ENCODE peak calls at places on chromosomes 5 and 9, in eight cellular contexts. D is spleen, Q is stomach, P is GM23338, U is transverse colon, L is HCT116, G is SK-N-SH, K is K562. O is an unnamed sample. For H3K4me1, the result is how much of the 10 kb centered on the place peaks cover.

GRCh38 chr5:68534131-68534940 is 318.8 kb downstream of the PIK3R1 start:
- DNase-seq in P (no peak), L (no peak), Q (peak), K (no peak), U (peak), D (no peak), G (peak), O (peak)

GRCh38 chr9:93260290-93261066 is 76.5 kb downstream of the WNK2 start:
- DNase-seq in P (no peak), K (no peak), U (peak), G (peak), D (peak), Q (peak), L (no peak), O (no peak)

GRCh38 chr5:71483355-71483754 is 27.9 kb downstream of the BDP1 start:
- DNase-seq in G (no peak), P (no peak), K (no peak), Q (no peak), L (peak), D (no peak), U (no peak), O (no peak)

GRCh38 chr5:139415221-139415861 is 11.5 kb upstream of the SPATA24 start:
- DNase-seq in D (no peak), K (no peak), P (no peak), U (no peak), G (no peak), L (no peak), Q (no peak), O (peak)

GRCh38 chr5:42491699-42492098 is 68.5 kb downstream of the GHR start:
- DNase-seq in K (no peak), D (no peak), L (no peak), P (peak), Q (no peak), G (no peak), U (no peak), O (no peak)

GRCh38 chr9:126411225-126411947 is 84.8 kb downstream of the MVB12B start:
- DNase-seq in U (no peak), P (no peak), G (no peak), L (no peak), Q (no peak), D (peak), K (no peak), O (no peak)

GRCh38 chr9:112774006-112774996 is 23.7 kb downstream of the SNX30 start:
- DNase-seq in G (no peak), U (no peak), L (no peak), P (no peak), D (no peak), K (no peak), Q (no peak), O (no peak)

GRCh38 chr9:34179528-34180138 is 790 bp downstream of the UBAP1 start:
- DNase-seq in P (no peak), G (no peak), K (no peak), L (no peak), D (no peak), U (peak), Q (peak), O (peak)

GRCh38 chr5:6713274-6714181 is at the start of gene TENT4A:
- DNase-seq in G (peak), D (peak), L (no peak), Q (no peak), K (peak), U (peak), P (no peak), O (no peak)

GRCh38 chr9:116372786-116373185 is 219.2 kb downstream of the PAPPA start:
- DNase-seq in U (no peak), Q (no peak), P (no peak), L (no peak), K (no peak), D (no peak), G (no peak), O (no peak)

GRCh38 chr5:143509758-143510221 is 106.3 kb upstream of the NR3C1 start:
- DNase-seq in U (no peak), L (no peak), Q (no peak), G (no peak), D (no peak), P (no peak), K (no peak), O (no peak)

GRCh38 chr5:124634820-124635323 is 111.6 kb downstream of the ZNF608 start:
- DNase-seq in K (no peak), U (no peak), L (no peak), D (no peak), Q (no peak), G (peak), P (no peak), O (no peak)

GRCh38 chr5:131538177-131538593 is 96.8 kb downstream of the RAPGEF6 start:
- DNase-seq in G (no peak), P (no peak), D (no peak), Q (no peak), U (no peak), K (no peak), L (no peak), O (no peak)

GRCh38 chr9:123033864-123034598 is 564 bp downstream of the GPR21 start:
- DNase-seq in K (no peak), Q (no peak), U (no peak), G (no peak), D (no peak), L (no peak), P (no peak), O (no peak)

GRCh38 chr9:2299156-2299842 is 284.2 kb downstream of the SMARCA2 start:
- DNase-seq in Q (peak), P (no peak), L (no peak), G (no peak), D (no peak), K (no peak), U (peak), O (peak)

GRCh38 chr9:131776473-131776872 is 36.6 kb upstream of the RAPGEF1 start:
- DNase-seq in L (peak), D (no peak), Q (no peak), G (no peak), P (peak), K (peak), U (no peak), O (no peak)

GRCh38 chr5:129358069-129358468 is 102.0 kb upstream of the ADAMTS19 start:
- DNase-seq in L (no peak), Q (no peak), P (peak), G (no peak), D (peak), K (no peak), U (no peak), O (no peak)

GRCh38 chr9:32928145-32928763 is 73.2 kb downstream of the APTX start:
- DNase-seq in Q (no peak), L (no peak), U (peak), G (no peak), K (no peak), D (no peak), P (no peak), O (no peak)

GRCh38 chr5:4584982-4585381 is 555.1 kb upstream of the ADAMTS16 start:
- DNase-seq in Q (no peak), D (no peak), K (no peak), U (no peak), P (no peak), G (no peak), L (no peak), O (no peak)

GRCh38 chr5:172148381-172148780 is 39.6 kb downstream of the STK10 start:
- DNase-seq in G (no peak), P (no peak), L (no peak), U (no peak), D (peak), Q (no peak), K (peak), O (no peak)

GRCh38 chr5:36659406-36659805 is 53.0 kb downstream of the SLC1A3 start:
- DNase-seq in Q (no peak), U (no peak), K (no peak), G (no peak), D (no peak), L (no peak), P (no peak), O (no peak)

DNA sequence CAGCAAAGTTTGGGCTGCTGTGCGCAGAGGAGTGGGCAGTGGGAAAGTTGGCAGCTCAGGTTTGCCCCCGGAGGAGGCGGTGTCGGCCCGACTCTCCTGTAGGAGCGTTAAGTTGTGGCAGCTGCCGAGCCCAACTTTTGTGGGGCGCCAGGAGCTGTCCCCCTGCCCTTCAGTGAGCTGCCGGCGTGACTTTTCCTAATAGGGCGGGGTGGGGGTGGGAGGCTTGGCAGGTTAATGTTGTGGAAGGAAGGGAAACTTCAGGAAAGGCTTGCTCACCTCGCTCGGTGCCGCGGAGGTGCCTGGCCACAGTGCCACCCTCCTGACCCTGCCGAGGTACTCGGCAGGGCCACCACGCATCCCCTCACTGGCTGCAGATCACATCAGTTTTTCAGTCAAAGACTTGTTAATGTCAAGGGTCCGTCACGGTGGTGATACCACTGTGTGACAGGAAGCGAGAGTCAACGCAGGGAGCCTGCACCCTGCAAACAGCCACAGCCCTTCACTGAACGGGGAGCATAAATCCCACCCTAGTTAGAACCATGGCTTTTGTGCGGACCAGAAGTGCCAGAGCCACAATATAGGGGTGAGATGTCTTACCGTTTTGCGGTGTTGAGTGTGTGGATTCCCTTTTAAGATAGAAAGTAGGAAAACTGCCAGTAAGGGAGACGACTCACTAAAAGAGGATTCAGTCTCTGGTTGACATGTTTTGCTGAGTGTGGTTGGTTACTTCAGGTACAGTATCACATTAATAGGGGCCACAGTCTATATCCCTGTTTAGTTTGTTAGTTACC is 746 bp downstream of the LNPEP start:
- DNase-seq in D (peak), U (peak), Q (peak), P (peak), K (peak), G (peak), L (no peak), O (peak)
- H3K4me3 ChIP-seq in D (peak), U (peak), Q (peak), P (peak), K (peak), G (peak), L (peak), O (peak)

DNA sequence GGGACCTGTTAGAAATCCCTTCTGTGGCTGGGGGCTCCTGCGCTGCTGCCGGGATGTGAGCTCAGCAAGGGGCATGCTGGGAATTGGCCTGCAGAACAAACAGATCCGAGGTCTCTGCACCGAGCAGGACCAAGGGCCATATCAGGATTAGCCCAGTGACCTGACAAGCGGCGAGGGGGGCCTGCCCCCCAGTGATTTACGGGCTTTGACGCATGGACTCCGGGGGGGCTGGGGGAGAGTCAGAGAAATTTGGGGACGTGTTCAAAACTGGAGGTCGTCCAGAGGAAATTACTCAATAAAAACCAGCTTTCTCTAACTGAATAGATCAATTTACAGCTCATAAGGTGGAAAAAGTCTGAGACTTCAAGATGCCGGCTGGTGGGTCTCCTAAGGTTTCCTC is 550.8 kb downstream of the CCDC171 start:
- DNase-seq in L (no peak), D (no peak), K (no peak), Q (no peak), U (peak), G (no peak), P (no peak), O (no peak)
- TF ChIP-seq POLR2AphosphoS5 in L (no peak), D (no peak), K (no peak), Q (peak), U (no peak), G (no peak), P (no peak), O (no peak)

GRCh38 chr9:124766815-124767554 is 4.1 kb downstream of the NR6A1 start:
- DNase-seq in L (no peak), G (no peak), Q (no peak), D (no peak), P (peak), U (no peak), K (no peak), O (no peak)

GRCh38 chr9:124766326-124766725 is 4.8 kb downstream of the NR6A1 start:
- DNase-seq in K (no peak), U (no peak), Q (no peak), G (no peak), P (no peak), D (no peak), L (no peak), O (no peak)

GRCh38 chr9:124768778-124769350 is 2.2 kb downstream of the NR6A1 start:
- DNase-seq in P (no peak), K (no peak), Q (no peak), L (no peak), G (no peak), U (no peak), D (no peak), O (no peak)

GRCh38 chr9:124768275-124768674 is 2.8 kb downstream of the NR6A1 start:
- DNase-seq in P (no peak), Q (no peak), G (no peak), K (no peak), L (no peak), U (no peak), D (no peak), O (no peak)

GRCh38 chr9:124767830-124768229 is 3.3 kb downstream of the NR6A1 start:
- DNase-seq in U (no peak), P (peak), Q (no peak), G (no peak), D (no peak), K (no peak), L (no peak), O (no peak)
- H3K4me1 ChIP-seq in U (under half), P (half or more), Q (under half), G (under half), D (under half), K (under half), L (under half), O (under half)

GRCh38 chr5:119268387-119269060 is 87.3 kb upstream of the TNFAIP8 start:
- DNase-seq in L (peak), D (peak), Q (peak), U (peak), P (peak), G (peak), K (peak), O (peak)

GRCh38 chr5:119269061-119269579 is 86.7 kb upstream of the TNFAIP8 start:
- DNase-seq in U (peak), D (peak), K (peak), L (peak), G (peak), P (peak), Q (peak), O (peak)

GRCh38 chr5:119270955-119271757 is 84.7 kb upstream of the TNFAIP8 start:
- DNase-seq in G (no peak), U (no peak), D (no peak), Q (peak), P (no peak), K (no peak), L (no peak), O (peak)

GRCh38 chr5:119271758-119272730 is 83.8 kb upstream of the TNFAIP8 start:
- DNase-seq in P (no peak), D (no peak), U (no peak), L (no peak), G (no peak), K (no peak), Q (no peak), O (no peak)

DNA sequence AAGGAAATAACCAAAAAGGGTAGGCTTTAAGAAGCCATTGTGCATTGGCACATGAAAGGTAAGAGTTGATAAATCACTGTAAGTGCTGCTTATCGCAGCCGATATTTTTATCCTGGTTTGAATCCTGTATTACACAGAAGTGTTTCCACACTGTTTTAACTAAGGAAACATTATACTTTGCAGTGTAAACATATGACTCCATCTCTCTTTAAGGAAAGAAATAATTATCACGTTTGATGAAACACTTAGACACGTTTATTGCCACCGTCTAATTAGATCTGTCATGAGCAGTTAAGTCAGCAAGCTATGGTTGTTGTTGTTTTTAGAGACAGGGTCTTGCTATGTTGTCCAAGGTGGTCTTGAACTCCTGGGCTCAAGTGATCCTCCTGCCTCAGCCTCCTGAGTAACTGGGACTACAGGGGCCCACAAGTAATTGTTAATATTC is 85.7 kb upstream of the TNFAIP8 start:
- DNase-seq in K (no peak), L (no peak), U (no peak), Q (no peak), P (no peak), G (no peak), D (no peak), O (no peak)
- H3K4me3 ChIP-seq in K (peak), L (no peak), U (no peak), Q (peak), P (peak), G (no peak), D (no peak), O (no peak)

GRCh38 chr9:74887981-74888370 is 255 bp upstream of the TRPM6 start:
- DNase-seq in G (no peak), K (no peak), D (no peak), U (no peak), P (no peak), Q (no peak), L (no peak), O (no peak)

GRCh38 chr9:74887041-74887980 is at the start of gene TRPM6:
- DNase-seq in P (peak), K (no peak), L (peak), Q (peak), D (peak), U (peak), G (peak), O (peak)
- TF ChIP-seq POLR2AphosphoS5 in P (peak), K (no peak), L (peak), Q (peak), D (peak), U (peak), G (no peak), O (peak)

DNA sequence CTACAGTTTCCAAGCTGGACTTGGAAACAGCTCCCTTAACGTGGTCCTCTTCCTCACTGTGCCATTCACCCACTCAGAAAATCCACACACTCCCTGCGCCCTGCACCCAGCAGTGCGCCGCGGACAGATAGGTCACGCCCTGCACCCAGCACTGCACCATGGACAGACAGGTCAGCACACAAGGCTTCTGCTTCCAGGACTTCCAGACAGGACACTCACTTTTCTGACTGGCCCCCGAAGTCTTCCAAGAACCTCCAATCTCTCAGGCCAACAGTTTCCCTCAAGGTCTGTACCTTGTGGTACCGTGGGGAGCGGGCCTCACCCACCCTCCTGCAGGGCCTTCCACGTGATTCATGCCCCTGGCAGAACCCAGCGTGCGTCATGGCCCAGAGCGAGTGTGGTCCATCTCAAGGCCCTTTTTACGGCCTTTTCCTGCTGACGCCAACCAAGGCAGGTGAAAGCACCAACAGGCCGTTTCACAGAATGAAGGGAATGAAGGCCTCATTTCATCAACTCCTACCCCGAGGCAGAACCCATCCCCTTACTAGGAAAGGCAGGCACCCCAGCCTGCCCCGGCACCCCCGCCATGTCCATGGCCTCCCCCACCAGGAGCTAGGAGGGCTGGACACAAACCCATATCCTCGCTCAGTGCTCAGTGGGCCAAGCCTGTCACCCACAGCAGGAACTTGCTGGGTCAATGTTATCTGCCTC is 17.3 kb downstream of the VAV2 start:
- DNase-seq in P (no peak), U (no peak), D (peak), Q (no peak), K (no peak), L (no peak), G (peak), O (no peak)
- H3K4me1 ChIP-seq in P (under half), U (under half), D (under half), Q (half or more), K (under half), L (under half), G (half or more), O (under half)

DNA sequence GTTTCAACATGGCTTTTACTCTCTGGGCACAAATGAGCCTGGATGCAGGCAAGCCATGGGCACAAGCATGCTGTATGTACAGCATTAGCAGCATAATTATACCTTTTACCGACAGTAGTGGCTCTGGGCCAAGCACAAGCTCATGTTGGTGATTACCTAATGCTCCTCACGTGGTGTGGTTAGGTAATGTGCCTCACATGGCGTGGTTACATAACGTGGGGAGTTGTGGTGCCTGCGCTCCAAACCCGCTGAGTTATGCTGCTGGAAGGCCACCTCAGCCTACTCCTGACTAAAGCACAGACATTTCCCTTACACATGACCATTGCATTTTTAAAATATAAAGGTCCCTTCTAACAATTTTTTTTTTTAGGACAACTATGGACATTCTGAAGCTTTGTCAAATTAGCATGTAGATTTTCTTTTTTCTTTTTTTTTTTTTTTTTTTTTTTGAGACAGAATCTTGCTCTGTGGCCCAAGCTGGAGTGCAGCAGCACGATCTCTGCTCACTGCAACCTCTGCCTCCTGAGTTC is 794.0 kb downstream of the EFNA5 start:
- DNase-seq in P (peak), U (no peak), D (no peak), Q (no peak), G (no peak), K (no peak), L (no peak), O (no peak)
- H3K4me3 ChIP-seq in P (no peak), U (no peak), D (no peak), Q (no peak), G (no peak), K (no peak), L (no peak), O (no peak)